ENCODE peak calls at places on chromosomes 3 and 15, in six cellular contexts. Z, T, X, W, Y and D are unnamed samples. For H3K4me1 and H3K9me3, the result is how much of the 10 kb centered on the place peaks cover.

GRCh38 chr3:19748782-19749447 is 185.1 kb downstream of the EFHB start:
- DNase-seq in Y (no peak), Z (no peak), W (no peak), X (no peak), T (no peak), D (no peak)

GRCh38 chr3:183259087-183259486 is 6.0 kb downstream of the B3GNT5 start:
- DNase-seq in W (no peak), Y (no peak), X (no peak), T (no peak), Z (no peak), D (no peak)

GRCh38 chr3:14533457-14533958 is 6.6 kb downstream of the GRIP2 start:
- DNase-seq in W (no peak), T (no peak), Z (no peak), Y (no peak), X (no peak), D (no peak)

GRCh38 chr3:15964605-15965061 is 166.9 kb upstream of the ANKRD28 start:
- DNase-seq in X (no peak), W (peak), Y (peak), Z (no peak), T (no peak), D (no peak)

GRCh38 chr15:68417051-68417450 is 14.9 kb downstream of the ITGA11 start:
- DNase-seq in W (no peak), X (no peak), Z (no peak), T (no peak), Y (no peak), D (no peak)

GRCh38 chr3:28841436-28841835 is 439.4 kb upstream of the RBMS3 start:
- DNase-seq in X (no peak), W (no peak), Z (no peak), T (no peak), Y (no peak), D (no peak)

GRCh38 chr3:154795582-154795981 is 284.5 kb upstream of the MME start:
- DNase-seq in Z (peak), X (no peak), W (no peak), Y (peak), T (peak), D (no peak)

GRCh38 chr3:152299243-152299976 is 30.7 kb downstream of the MBNL1 start:
- DNase-seq in Z (peak), W (no peak), Y (no peak), T (no peak), X (peak), D (no peak)

GRCh38 chr15:29618586-29618985 is 203.7 kb downstream of the TJP1 start:
- DNase-seq in Y (no peak), W (no peak), Z (no peak), T (no peak), X (no peak), D (no peak)

GRCh38 chr3:130539005-130539404 is 22.0 kb downstream of the COL6A6 start:
- DNase-seq in W (peak), T (peak), Z (peak), X (peak), Y (peak), D (no peak)

GRCh38 chr15:55279746-55280351 is 9.8 kb downstream of the RAB27A start:
- DNase-seq in W (no peak), X (no peak), Y (peak), T (peak), Z (peak), D (no peak)

GRCh38 chr15:51377038-51377761 is 35.7 kb downstream of the GLDN start:
- DNase-seq in Z (no peak), T (no peak), Y (peak), W (no peak), X (no peak), D (no peak)

GRCh38 chr15:62845239-62846126 is 197.1 kb upstream of the TPM1 start:
- DNase-seq in X (no peak), W (no peak), Z (no peak), T (peak), Y (no peak), D (no peak)

GRCh38 chr15:62846131-62846804 is 196.3 kb upstream of the TPM1 start:
- DNase-seq in Y (no peak), Z (no peak), T (no peak), W (no peak), X (no peak), D (no peak)

GRCh38 chr15:62841891-62842559 is 200.5 kb upstream of the TPM1 start:
- DNase-seq in Z (no peak), Y (no peak), W (no peak), X (no peak), T (no peak), D (no peak)

GRCh38 chr15:62846805-62847481 is 195.6 kb upstream of the TPM1 start:
- DNase-seq in Z (no peak), T (no peak), W (no peak), X (no peak), Y (no peak), D (no peak)

GRCh38 chr15:62844564-62845235 is 197.8 kb upstream of the TPM1 start:
- DNase-seq in W (no peak), X (no peak), T (no peak), Y (no peak), Z (no peak), D (no peak)
- H3K4me1 ChIP-seq in W (under half), X (under half), T (under half), Y (under half), Z (under half), D (under half)

DNA sequence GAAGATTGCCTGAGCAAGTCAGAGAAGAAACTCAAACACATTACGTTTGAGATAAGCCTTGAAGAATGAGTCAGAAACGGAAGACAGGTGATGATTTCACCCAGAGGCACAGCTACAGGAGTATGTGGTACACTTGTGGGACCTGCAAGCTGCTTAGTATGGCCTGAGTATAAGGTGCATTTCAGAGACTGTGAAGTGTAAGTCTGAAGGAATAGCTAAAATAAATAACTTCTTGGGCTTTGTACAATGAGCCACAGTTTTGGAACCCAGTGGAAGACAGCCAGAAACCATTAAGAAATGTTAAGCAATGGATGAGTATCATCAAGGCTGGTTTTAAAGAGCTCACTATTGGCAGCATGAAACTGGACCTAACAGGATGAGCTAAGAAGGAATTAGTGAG is 826.2 kb downstream of the ROBO1 start:
- DNase-seq in T (peak), W (no peak), X (no peak), Y (peak), Z (no peak), D (no peak)
- H3K9me3 ChIP-seq in T (under half), W (under half), X (under half), Y (under half), Z (under half), D (under half)

GRCh38 chr15:57500979-57501576 is 90.6 kb upstream of the MYZAP start:
- DNase-seq in W (no peak), T (no peak), Z (no peak), Y (peak), X (no peak), D (no peak)
- H3K4me1 ChIP-seq in W (under half), T (under half), Z (under half), Y (half or more), X (under half), D (under half)

DNA sequence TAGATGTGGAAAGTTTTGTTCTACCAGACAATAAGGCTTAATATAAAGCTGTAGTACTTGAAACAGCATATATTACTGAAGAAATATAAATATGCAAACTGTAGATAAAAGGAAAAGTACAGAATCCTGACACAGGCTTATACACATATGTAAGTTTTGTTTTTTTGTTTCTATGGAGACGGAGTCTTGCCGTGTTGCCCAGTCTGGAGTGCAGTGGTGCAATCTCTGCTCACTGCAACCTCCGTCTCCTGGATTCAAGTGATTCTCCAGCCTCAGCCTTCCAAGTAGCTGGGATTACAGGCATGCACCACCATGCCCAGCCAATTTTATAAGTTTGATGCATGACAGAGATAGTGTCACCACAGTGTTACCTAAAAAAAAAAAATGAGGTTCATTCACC is 29.1 kb upstream of the ZNF445 start:
- DNase-seq in W (no peak), Z (no peak), Y (no peak), X (no peak), T (no peak), D (no peak)
- H3K9me3 ChIP-seq in W (under half), Z (under half), Y (under half), X (under half), T (under half), D (under half)